ENCODE peak calls at places on chromosomes 12 and 14, in six cellular contexts. B is effector memory CD4-positive, alpha-beta T cell; A is CD8-positive, alpha-beta memory T cell; L is upper lobe of left lung; W is Panc1; X is CD8-positive, alpha-beta T cell. S is an unnamed sample.

GRCh38 chr12:120085920-120086319 is 30.6 kb downstream of the RAB35 start:
- DNase-seq in B (no peak), A (no peak), L (no peak), W (no peak), X (no peak), S (no peak)

GRCh38 chr14:54567224-54567633 is 301 bp downstream of the SAMD4A start:
- DNase-seq in B (no peak), A (no peak), L (peak; percentile 23), W (no peak), X (no peak), S (no peak)

GRCh38 chr12:19692091-19692490 is 252.8 kb downstream of the AEBP2 start:
- DNase-seq in B (no peak), A (no peak), L (no peak), W (no peak), X (no peak), S (peak; percentile 12)

GRCh38 chr12:50514526-50515276 is 9.9 kb downstream of the DIP2B start:
- DNase-seq in B (no peak), A (no peak), L (no peak), W (no peak), X (no peak), S (no peak)

GRCh38 chr12:20404576-20405346 is 36.4 kb downstream of the PDE3A start:
- DNase-seq in B (no peak), A (no peak), L (peak; percentile 23), W (no peak), X (no peak), S (peak; percentile 26)

GRCh38 chr12:93819048-93819491 is 141.9 kb downstream of the CRADD start:
- DNase-seq in B (no peak), A (no peak), L (peak; percentile 49), W (no peak), X (no peak), S (peak; percentile 59)

GRCh38 chr12:117599849-117600248 is 238.4 kb upstream of the NOS1 start:
- DNase-seq in B (no peak), A (no peak), L (no peak), W (no peak), X (no peak), S (peak; percentile 49)

GRCh38 chr12:44847888-44848770 is 28.0 kb downstream of the NELL2 start:
- DNase-seq in B (peak; percentile 47), A (peak; percentile 52), L (no peak), W (no peak), X (peak; percentile 78), S (no peak)

GRCh38 chr14:103899833-103900232 is 28.4 kb upstream of the TDRD9 start:
- DNase-seq in B (no peak), A (no peak), L (no peak), W (no peak), X (no peak), S (no peak)

GRCh38 chr12:85642810-85643209 is 193.4 kb downstream of the RASSF9 start:
- DNase-seq in B (no peak), A (no peak), L (no peak), W (no peak), X (no peak), S (no peak)

GRCh38 chr14:105337966-105338365 is 23.4 kb downstream of the PACS2 start:
- DNase-seq in B (no peak), A (no peak), L (no peak), W (no peak), X (no peak), S (no peak)

GRCh38 chr12:96989916-96990315 is 82.9 kb downstream of the NEDD1 start:
- DNase-seq in B (no peak), A (no peak), L (no peak), W (no peak), X (no peak), S (peak; percentile 26)

GRCh38 chr14:105087963-105088811 is 23.0 kb upstream of the GPR132 start:
- DNase-seq in B (no peak), A (no peak), L (peak; percentile 54), W (no peak), X (no peak), S (peak; percentile 59)

GRCh38 chr14:57182760-57183503 is 85.8 kb downstream of the EXOC5 start:
- DNase-seq in B (no peak), A (no peak), L (no peak), W (no peak), X (no peak), S (no peak)

GRCh38 chr14:59028476-59029202 is 159.8 kb upstream of the DAAM1 start:
- DNase-seq in B (no peak), A (no peak), L (peak; percentile 35), W (peak; percentile 56), X (no peak), S (peak; percentile 61)

GRCh38 chr12:122895757-122896636 is at the start of gene VPS37B:
- DNase-seq in B (peak; percentile 84), A (peak; percentile 85), L (peak; percentile 74), W (no peak), X (peak; percentile 91), S (peak; percentile 85)

GRCh38 chr12:57491393-57492280 is 3.8 kb downstream of the MARS1 start:
- DNase-seq in B (no peak), A (no peak), L (no peak), W (no peak), X (no peak), S (no peak)

GRCh38 chr12:113359133-113359938 is 949 bp downstream of the PLBD2 start:
- DNase-seq in B (no peak), A (no peak), L (no peak), W (no peak), X (no peak), S (peak; percentile 43)

GRCh38 chr14:98940693-98941437 is 331.1 kb downstream of the BCL11B start:
- DNase-seq in B (no peak), A (no peak), L (no peak), W (no peak), X (no peak), S (no peak)
- H3K27me3 ChIP-seq in B (no peaks in the 10 kb centered on the region), A (no peaks in the 10 kb centered on the region), L (no peaks in the 10 kb centered on the region), W (no peaks in the 10 kb centered on the region), X (no peaks in the 10 kb centered on the region), S (no peaks in the 10 kb centered on the region)

GRCh38 chr12:40691913-40692616 is at the start of gene CNTN1:
- DNase-seq in B (no peak), A (no peak), L (peak; percentile 69), W (no peak), X (no peak), S (peak; percentile 54)

GRCh38 chr12:40689576-40689975 is 2.7 kb upstream of the CNTN1 start:
- DNase-seq in B (no peak), A (no peak), L (no peak), W (no peak), X (no peak), S (no peak)

GRCh38 chr12:40693503-40693863 is 1.2 kb downstream of the CNTN1 start:
- DNase-seq in B (no peak), A (no peak), L (peak; percentile 39), W (no peak), X (no peak), S (peak; percentile 21)

GRCh38 chr12:40688085-40688725 is 4.0 kb upstream of the CNTN1 start:
- DNase-seq in B (no peak), A (no peak), L (no peak), W (no peak), X (no peak), S (no peak)

DNA sequence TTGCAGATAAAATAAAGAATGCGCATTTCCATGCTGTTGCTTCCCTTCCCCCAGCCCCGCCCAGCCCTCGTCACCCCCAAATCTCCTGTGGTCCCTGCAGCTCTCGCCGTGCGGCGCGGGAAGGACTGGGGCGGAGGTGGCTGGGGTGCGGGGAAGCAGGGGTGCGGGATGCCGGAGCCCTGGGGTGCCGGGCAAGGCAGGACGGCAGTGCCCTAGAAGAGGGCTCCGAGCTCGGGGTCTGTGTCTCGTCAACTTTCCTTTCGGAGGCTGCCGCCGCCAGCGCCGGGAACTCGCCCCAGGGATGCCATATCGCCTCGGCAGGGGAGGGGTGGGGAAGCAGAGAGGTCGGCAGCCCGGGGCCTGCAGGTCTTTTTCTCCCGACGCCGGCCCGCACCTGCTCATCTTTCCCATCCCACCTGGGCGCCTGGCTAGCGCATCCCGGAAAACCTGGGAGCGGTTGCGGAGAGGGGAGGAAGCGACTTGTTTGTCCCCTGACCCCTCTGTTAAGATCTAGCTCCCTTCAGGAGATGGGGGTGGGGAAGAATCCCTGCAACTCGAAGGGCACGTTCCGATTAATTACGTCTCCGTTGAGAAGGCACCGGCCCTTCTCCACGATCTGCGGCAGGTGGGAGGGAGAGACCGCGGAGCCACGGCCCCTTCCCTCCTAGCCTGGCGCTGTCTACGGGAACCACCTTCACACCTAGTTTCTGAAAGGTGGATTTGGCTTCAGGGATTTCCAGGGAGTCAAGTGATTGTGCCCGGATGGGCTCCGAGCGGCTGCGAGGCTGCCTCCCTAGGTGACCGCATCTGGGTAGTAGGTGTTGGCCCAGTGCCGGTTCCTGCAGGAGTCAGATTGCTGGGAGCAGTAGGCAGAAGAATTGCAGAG is 621 bp downstream of the CNTN1 start:
- DNase-seq in B (no peak), A (no peak), L (peak; percentile 46), W (no peak), X (no peak), S (peak; percentile 66)
- H3K27me3 ChIP-seq in B (no peaks in the 10 kb centered on the region), A (no peaks in the 10 kb centered on the region), L (no peaks in the 10 kb centered on the region), W (no peaks in the 10 kb centered on the region), X (peaks cover 3% of the 10 kb centered on the region), S (peaks cover 13% of the 10 kb centered on the region)

GRCh38 chr14:60651936-60652673 is 2.8 kb upstream of the SIX1 start:
- DNase-seq in B (no peak), A (no peak), L (no peak), W (no peak), X (no peak), S (peak; percentile 40)

GRCh38 chr14:60649815-60650381 is 621 bp upstream of the SIX1 start:
- DNase-seq in B (no peak), A (no peak), L (no peak), W (no peak), X (no peak), S (no peak)

GRCh38 chr14:60650382-60650961 is 1.2 kb upstream of the SIX1 start:
- DNase-seq in B (no peak), A (no peak), L (no peak), W (no peak), X (no peak), S (no peak)

GRCh38 chr14:60652674-60653387 is 3.6 kb upstream of the SIX1 start:
- DNase-seq in B (no peak), A (no peak), L (no peak), W (no peak), X (no peak), S (no peak)

GRCh38 chr14:60651051-60651935 is 2.0 kb upstream of the SIX1 start:
- DNase-seq in B (no peak), A (no peak), L (no peak), W (no peak), X (no peak), S (no peak)
- H3K27me3 ChIP-seq in B (peaks cover 56% of the 10 kb centered on the region), A (peaks cover 79% of the 10 kb centered on the region), L (peaks cover 34% of the 10 kb centered on the region), W (no peaks in the 10 kb centered on the region), X (peaks cover 66% of the 10 kb centered on the region), S (peaks cover 74% of the 10 kb centered on the region)

GRCh38 chr12:11561416-11561815 is 88.1 kb upstream of the ETV6 start:
- DNase-seq in B (no peak), A (no peak), L (no peak), W (no peak), X (no peak), S (no peak)
- H3K27me3 ChIP-seq in B (no peaks in the 10 kb centered on the region), A (no peaks in the 10 kb centered on the region), L (no peaks in the 10 kb centered on the region), W (peaks cover 3% of the 10 kb centered on the region), X (no peaks in the 10 kb centered on the region), S (no peaks in the 10 kb centered on the region)